ENCODE peak calls at places on chromosome 6, in six cellular contexts. B is ovary; V is CD8-positive, alpha-beta T cell; Z is breast epithelium; G is RWPE2; H is fibroblast of lung. T is an unnamed sample. For H3K27me3, the result is how much of the 10 kb centered on the place peaks cover.

GRCh38 chr6:52243282-52243893 is 912 bp downstream of the IL17F start:
- DNase-seq in B (no peak), V (no peak), Z (no peak), G (no peak), H (no peak), T (no peak)

GRCh38 chr6:79307321-79308036 is 73.0 kb upstream of the HMGN3 start:
- DNase-seq in B (no peak), V (no peak), Z (no peak), G (peak), H (no peak), T (peak)

GRCh38 chr6:135128268-135128914 is 52.7 kb upstream of the MYB start:
- DNase-seq in B (no peak), V (peak), Z (no peak), G (no peak), H (no peak), T (no peak)

GRCh38 chr6:69719602-69720193 is 77.1 kb downstream of the LMBRD1 start:
- DNase-seq in B (no peak), V (no peak), Z (no peak), G (no peak), H (peak), T (peak)

GRCh38 chr6:23752414-23752813 is 373.6 kb upstream of the NRSN1 start:
- DNase-seq in B (no peak), V (no peak), Z (no peak), G (no peak), H (no peak), T (no peak)

GRCh38 chr6:22221211-22221610 is 75.6 kb downstream of the PRL start:
- DNase-seq in B (no peak), V (no peak), Z (no peak), G (no peak), H (no peak), T (no peak)

GRCh38 chr6:100453701-100454521 is 10.8 kb downstream of the SIM1 start:
- DNase-seq in B (no peak), V (no peak), Z (no peak), G (no peak), H (no peak), T (peak)

GRCh38 chr6:14046476-14047068 is 71.0 kb upstream of the CD83 start:
- DNase-seq in B (no peak), V (peak), Z (no peak), G (no peak), H (peak), T (peak)

GRCh38 chr6:33700391-33701050 is 11.0 kb downstream of the UQCC2 start:
- DNase-seq in B (peak), V (peak), Z (no peak), G (no peak), H (peak), T (peak)

GRCh38 chr6:100452998-100453397 is 11.7 kb downstream of the SIM1 start:
- DNase-seq in B (no peak), V (no peak), Z (no peak), G (no peak), H (no peak), T (no peak)

GRCh38 chr6:38161331-38161730 is 341.8 kb downstream of the ZFAND3 start:
- DNase-seq in B (no peak), V (no peak), Z (no peak), G (no peak), H (no peak), T (no peak)

GRCh38 chr6:69936674-69937363 is 70.5 kb downstream of the COL19A1 start:
- DNase-seq in B (no peak), V (no peak), Z (no peak), G (no peak), H (peak), T (peak)

GRCh38 chr6:97882755-97883154 is 599.7 kb upstream of the MMS22L start:
- DNase-seq in B (no peak), V (no peak), Z (no peak), G (no peak), H (no peak), T (no peak)

GRCh38 chr6:97885844-97886243 is 602.8 kb upstream of the MMS22L start:
- DNase-seq in B (no peak), V (no peak), Z (no peak), G (no peak), H (no peak), T (no peak)

GRCh38 chr6:97885230-97885772 is 602.3 kb upstream of the MMS22L start:
- DNase-seq in B (no peak), V (no peak), Z (no peak), G (no peak), H (no peak), T (no peak)
- H3K4me3 ChIP-seq in B (no peak), V (no peak), Z (no peak), G (no peak), H (no peak), T (no peak)

DNA sequence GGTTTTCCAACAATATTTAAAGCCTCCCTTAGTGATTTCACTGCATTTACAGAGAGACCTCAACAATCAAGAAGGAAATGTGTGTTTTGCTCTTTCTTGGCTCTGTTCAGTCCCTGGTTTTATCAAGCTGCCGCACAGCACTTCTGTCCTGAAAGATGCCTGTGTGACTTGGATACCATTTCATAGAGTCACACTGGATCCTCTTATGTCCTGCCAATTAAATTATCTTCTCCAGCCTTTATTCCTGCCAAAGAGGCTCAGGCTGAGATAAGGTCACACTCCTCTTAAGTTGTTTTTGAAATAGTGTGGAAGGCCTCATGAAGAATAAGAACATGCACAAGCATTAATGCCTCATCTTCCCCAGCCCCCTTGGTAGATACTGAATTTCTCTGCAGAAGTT is 196.9 kb upstream of the RNF217 start:
- DNase-seq in B (no peak), V (no peak), Z (no peak), G (no peak), H (no peak), T (no peak)
- H3K27me3 ChIP-seq in B (under half), V (under half), Z (under half), G (under half), H (under half), T (under half)

GRCh38 chr6:126033696-126034095 is 47.4 kb downstream of the TRMT11 start:
- DNase-seq in B (no peak), V (no peak), Z (no peak), G (no peak), H (peak), T (peak)
- TF ChIP-seq CTCF in B (no peak), V (no peak), Z (no peak), G (peak), H (peak), T (peak)

DNA sequence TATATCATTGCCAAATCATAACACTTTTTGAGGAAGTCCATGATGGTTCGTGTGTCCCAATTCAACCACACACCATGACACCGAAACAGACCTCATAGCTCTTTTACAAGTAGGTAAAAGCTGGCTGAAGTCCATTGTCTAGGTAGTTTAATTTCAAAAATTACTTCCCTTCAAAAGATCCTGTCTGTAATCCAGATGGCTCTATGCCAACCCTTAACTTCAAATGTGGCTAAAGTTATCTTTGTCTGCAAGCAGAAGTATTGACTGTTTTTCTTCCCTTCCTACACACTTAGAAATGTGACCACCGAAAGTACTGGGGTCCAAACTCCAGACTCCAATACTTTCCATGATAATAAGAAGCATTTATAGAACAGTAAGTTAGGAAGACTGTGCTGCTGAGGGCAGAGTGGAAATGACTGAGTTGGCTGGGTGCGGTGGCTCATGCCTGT is 8.3 kb upstream of the TIAM2 start:
- DNase-seq in B (no peak), V (no peak), Z (no peak), G (no peak), H (no peak), T (no peak)
- H3K4me3 ChIP-seq in B (no peak), V (no peak), Z (no peak), G (no peak), H (no peak), T (no peak)

DNA sequence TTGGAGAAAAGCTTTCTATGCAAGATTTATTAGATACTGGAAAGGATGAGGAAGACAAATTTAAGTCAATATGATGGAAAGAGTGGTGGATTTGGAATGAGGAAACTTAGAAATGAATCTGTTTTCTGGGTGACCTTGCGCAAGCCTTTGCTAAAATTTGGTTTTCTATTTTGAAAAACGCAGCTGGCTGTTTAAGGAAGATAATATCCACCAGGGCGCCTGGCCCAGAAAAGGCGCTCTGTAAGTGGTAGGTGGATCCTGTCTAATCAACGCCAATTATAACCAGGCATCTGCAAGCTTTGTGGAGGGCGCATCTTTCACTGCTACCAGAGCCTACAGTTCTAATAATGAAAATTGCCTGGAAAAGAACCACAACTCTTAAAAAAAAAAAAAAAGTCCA is 398 bp upstream of the SPATS1 start:
- DNase-seq in B (peak), V (no peak), Z (no peak), G (no peak), H (peak), T (no peak)
- H3K27me3 ChIP-seq in B (under half), V (under half), Z (under half), G (under half), H (under half), T (under half)

DNA sequence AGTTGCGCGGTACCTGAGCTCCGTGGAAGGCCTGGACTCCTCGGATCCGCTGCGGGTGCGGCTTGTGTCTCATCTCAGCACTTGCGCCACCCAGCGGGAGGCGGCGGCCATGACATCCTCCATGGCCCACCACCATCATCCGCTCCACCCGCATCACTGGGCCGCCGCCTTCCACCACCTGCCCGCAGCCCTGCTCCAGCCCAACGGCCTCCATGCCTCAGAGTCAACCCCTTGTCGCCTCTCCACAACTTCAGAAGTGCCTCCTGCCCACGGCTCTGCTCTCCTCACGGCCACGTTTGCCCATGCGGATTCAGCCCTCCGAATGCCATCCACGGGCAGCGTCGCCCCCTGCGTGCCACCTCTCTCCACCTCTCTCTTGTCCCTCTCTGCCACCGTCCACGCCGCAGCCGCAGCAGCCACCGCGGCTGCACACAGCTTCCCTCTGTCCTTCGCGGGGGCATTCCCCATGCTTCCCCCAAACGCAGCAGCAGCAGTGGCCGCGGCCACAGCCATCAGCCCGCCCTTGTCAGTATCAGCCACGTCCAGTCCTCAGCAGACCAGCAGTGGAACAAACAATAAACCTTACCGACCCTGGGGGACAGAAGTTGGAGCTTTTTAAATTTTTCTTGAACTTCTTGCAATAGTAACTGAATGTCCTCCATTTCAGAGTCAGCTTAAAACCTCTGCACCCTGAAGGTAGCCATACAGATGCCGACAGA is 9.9 kb downstream of the HEY2 start:
- DNase-seq in B (no peak), V (no peak), Z (no peak), G (no peak), H (no peak), T (no peak)
- TF ChIP-seq CTCF in B (no peak), V (no peak), Z (no peak), G (peak), H (no peak), T (no peak)

GRCh38 chr6:5787054-5787720 is 219.5 kb downstream of the NRN1 start:
- DNase-seq in B (no peak), V (peak), Z (no peak), G (no peak), H (no peak), T (no peak)
- H3K4me3 ChIP-seq in B (no peak), V (no peak), Z (no peak), G (no peak), H (no peak), T (no peak)

DNA sequence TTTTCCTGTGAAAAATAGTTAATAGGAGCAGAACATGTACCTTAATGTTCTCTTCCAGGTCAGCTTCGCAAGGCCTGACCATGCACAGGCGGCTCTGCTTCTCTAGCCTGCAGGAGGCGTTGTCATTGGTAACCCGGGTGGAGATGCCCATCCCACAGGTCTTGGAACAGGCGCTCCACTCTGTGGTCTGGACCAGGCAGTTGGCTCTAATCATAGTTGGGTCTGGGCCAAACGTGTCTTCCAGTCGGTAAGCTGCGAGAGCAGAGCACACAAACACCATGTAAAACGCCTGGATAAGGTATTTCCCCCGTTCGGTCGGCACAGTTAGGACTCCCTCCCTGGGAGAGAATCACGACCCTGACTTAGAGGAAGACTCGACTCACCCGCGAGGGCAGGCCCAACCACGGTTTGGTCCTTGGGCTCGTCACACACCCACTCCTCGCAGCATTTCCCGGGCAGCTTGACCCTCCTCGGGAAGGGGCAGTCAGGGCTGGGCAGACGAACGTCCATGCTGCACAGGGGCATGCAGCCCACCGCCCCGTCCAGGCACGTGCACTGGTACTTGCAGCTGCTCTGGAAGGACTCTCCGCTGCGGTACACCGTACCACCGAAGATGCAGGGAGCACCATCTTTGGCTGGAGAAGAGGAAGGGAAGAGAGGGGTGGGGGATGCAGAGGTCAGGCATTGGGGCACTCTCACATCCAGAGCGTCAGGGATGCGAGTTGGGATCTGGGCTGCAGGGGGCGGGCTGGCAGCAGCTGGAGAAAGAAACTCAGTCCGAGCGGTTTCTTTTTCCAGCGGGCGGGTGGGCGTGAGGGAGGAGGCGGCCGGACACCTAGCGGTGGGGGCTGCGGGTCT is 1.0 kb downstream of the CCN2 start:
- DNase-seq in B (peak), V (no peak), Z (peak), G (peak), H (peak), T (peak)
- H3K27me3 ChIP-seq in B (under half), V (under half), Z (under half), G (under half), H (under half), T (under half)

DNA sequence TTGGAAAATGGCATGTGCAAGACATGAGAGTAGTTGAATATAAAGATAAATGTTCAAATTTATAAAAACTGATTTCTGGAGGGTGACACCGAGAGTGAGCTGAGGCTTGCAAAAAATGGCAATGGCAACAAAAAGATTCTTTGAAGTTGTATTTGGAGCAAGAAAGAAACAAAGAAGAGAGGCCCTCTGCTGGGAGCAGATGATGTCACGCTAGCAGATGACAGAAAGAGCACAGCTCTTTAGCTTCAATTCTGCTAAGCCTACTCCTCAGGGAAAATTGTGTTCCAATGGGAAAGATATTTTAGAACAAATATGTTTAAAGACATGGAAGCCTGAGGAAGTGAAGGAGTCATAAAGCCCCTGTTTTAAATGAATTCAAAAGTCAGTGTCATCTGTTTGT is 125.3 kb upstream of the NOX3 start:
- DNase-seq in B (no peak), V (no peak), Z (no peak), G (no peak), H (no peak), T (no peak)
- TF ChIP-seq CTCF in B (no peak), V (no peak), Z (no peak), G (no peak), H (no peak), T (no peak)

GRCh38 chr6:2768696-2769095 is 3.5 kb downstream of the WRNIP1 start:
- DNase-seq in B (no peak), V (no peak), Z (no peak), G (no peak), H (no peak), T (no peak)
- H3K4me3 ChIP-seq in B (no peak), V (no peak), Z (no peak), G (no peak), H (peak), T (no peak)